ENCODE peak calls at places on chromosome 10, in four cellular contexts. One of them, this sample, is unnamed.

GRCh38 chr10:73798927-73799563 is 12.4 kb downstream of the NDST2 start:
- DNase-seq in islet precursor cell: no peak
- DNase-seq in COR-L47: no peak
- DNase-seq in HEK293T: no peak
- DNase-seq in this sample: no peak

GRCh38 chr10:9382199-9382598 is 1327.7 kb downstream of the GATA3 start:
- DNase-seq in islet precursor cell: no peak
- DNase-seq in COR-L47: no peak
- DNase-seq in HEK293T: no peak
- DNase-seq in this sample: no peak

GRCh38 chr10:75108684-75109458 is 2.6 kb upstream of the SAMD8 start:
- DNase-seq in islet precursor cell: peak
- DNase-seq in COR-L47: no peak
- DNase-seq in HEK293T: peak
- DNase-seq in this sample: peak

GRCh38 chr10:77601488-77601887 is 36.1 kb downstream of the KCNMA1 start:
- DNase-seq in islet precursor cell: no peak
- DNase-seq in COR-L47: no peak
- DNase-seq in HEK293T: no peak
- DNase-seq in this sample: no peak

GRCh38 chr10:34049887-34050286 is 715.4 kb upstream of the NRP1 start:
- DNase-seq in islet precursor cell: no peak
- DNase-seq in COR-L47: no peak
- DNase-seq in HEK293T: no peak
- DNase-seq in this sample: no peak

GRCh38 chr10:99234067-99234738 is 1.4 kb downstream of the HPSE2 start:
- DNase-seq in islet precursor cell: peak
- DNase-seq in COR-L47: no peak
- DNase-seq in HEK293T: no peak
- DNase-seq in this sample: no peak

GRCh38 chr10:103672345-103672744 is 178.8 kb downstream of the NEURL1 start:
- DNase-seq in islet precursor cell: no peak
- DNase-seq in COR-L47: no peak
- DNase-seq in HEK293T: no peak
- DNase-seq in this sample: no peak

GRCh38 chr10:96509017-96509641 is 4.6 kb downstream of the TLL2 start:
- DNase-seq in islet precursor cell: peak
- DNase-seq in COR-L47: no peak
- DNase-seq in HEK293T: no peak
- DNase-seq in this sample: no peak

GRCh38 chr10:16987129-16987670 is 142.4 kb downstream of the CUBN start:
- DNase-seq in islet precursor cell: no peak
- DNase-seq in COR-L47: no peak
- DNase-seq in HEK293T: no peak
- DNase-seq in this sample: no peak

GRCh38 chr10:103645141-103646054 is 151.9 kb downstream of the NEURL1 start:
- DNase-seq in islet precursor cell: peak
- DNase-seq in COR-L47: no peak
- DNase-seq in HEK293T: no peak
- DNase-seq in this sample: no peak

GRCh38 chr10:49153971-49154370 is 20.1 kb upstream of the FAM170B start:
- DNase-seq in islet precursor cell: no peak
- DNase-seq in COR-L47: no peak
- DNase-seq in HEK293T: no peak
- DNase-seq in this sample: no peak

GRCh38 chr10:14545827-14546226 is 215.1 kb upstream of the FRMD4A start:
- DNase-seq in islet precursor cell: no peak
- DNase-seq in COR-L47: no peak
- DNase-seq in HEK293T: no peak
- DNase-seq in this sample: no peak

GRCh38 chr10:124011464-124011863 is 81.9 kb downstream of the CHST15 start:
- DNase-seq in islet precursor cell: no peak
- DNase-seq in COR-L47: no peak
- DNase-seq in HEK293T: no peak
- DNase-seq in this sample: no peak

GRCh38 chr10:121131426-121132277 is 280.5 kb downstream of the WDR11 start:
- DNase-seq in islet precursor cell: no peak
- DNase-seq in COR-L47: no peak
- DNase-seq in HEK293T: no peak
- DNase-seq in this sample: no peak

GRCh38 chr10:19412531-19412930 is 363.9 kb downstream of the MALRD1 start:
- DNase-seq in islet precursor cell: peak
- DNase-seq in COR-L47: no peak
- DNase-seq in HEK293T: peak
- DNase-seq in this sample: no peak